ENCODE peak calls at places on chromosome 22, in five cellular contexts. One of them, this sample, is unnamed. For H3K4me1, the result is how much of the 10 kb centered on the place peaks cover.

GRCh38 chr22:38021201-38021600 is 36.0 kb upstream of the PICK1 start:
- DNase-seq in heart left ventricle: no peak
- DNase-seq in OCI-LY7: no peak
- DNase-seq in SJSA1: no peak
- DNase-seq in pancreas: no peak
- DNase-seq in this sample: no peak

GRCh38 chr22:30940655-30941362 is 27.8 kb downstream of the MORC2 start:
- DNase-seq in heart left ventricle: no peak
- DNase-seq in OCI-LY7: no peak
- DNase-seq in SJSA1: no peak
- DNase-seq in pancreas: no peak
- DNase-seq in this sample: no peak

GRCh38 chr22:27850000-27850465 is 48.5 kb upstream of the MN1 start:
- DNase-seq in heart left ventricle: peak
- DNase-seq in OCI-LY7: no peak
- DNase-seq in SJSA1: no peak
- DNase-seq in pancreas: no peak
- DNase-seq in this sample: no peak

GRCh38 chr22:39474351-39474991 is 17.7 kb downstream of the MGAT3 start:
- DNase-seq in heart left ventricle: no peak
- DNase-seq in OCI-LY7: no peak
- DNase-seq in SJSA1: peak
- DNase-seq in pancreas: no peak
- DNase-seq in this sample: no peak

GRCh38 chr22:33806191-33806590 is 114.1 kb downstream of the LARGE1 start:
- DNase-seq in heart left ventricle: no peak
- DNase-seq in OCI-LY7: peak
- DNase-seq in SJSA1: no peak
- DNase-seq in pancreas: no peak
- DNase-seq in this sample: no peak

GRCh38 chr22:27994481-27995331 is 75.7 kb upstream of the PITPNB start:
- DNase-seq in heart left ventricle: no peak
- DNase-seq in OCI-LY7: no peak
- DNase-seq in SJSA1: no peak
- DNase-seq in pancreas: peak
- DNase-seq in this sample: no peak

GRCh38 chr22:30609260-30610185 is 2.5 kb downstream of the TCN2 start:
- DNase-seq in heart left ventricle: peak
- DNase-seq in OCI-LY7: no peak
- DNase-seq in SJSA1: peak
- DNase-seq in pancreas: no peak
- DNase-seq in this sample: no peak

GRCh38 chr22:31561238-31561887 is 65.0 kb downstream of the SFI1 start:
- DNase-seq in heart left ventricle: peak
- DNase-seq in OCI-LY7: peak
- DNase-seq in SJSA1: peak
- DNase-seq in pancreas: peak
- DNase-seq in this sample: peak

GRCh38 chr22:29641052-29641780 is 37.8 kb downstream of the NF2 start:
- DNase-seq in heart left ventricle: no peak
- DNase-seq in OCI-LY7: no peak
- DNase-seq in SJSA1: no peak
- DNase-seq in pancreas: no peak
- DNase-seq in this sample: no peak

GRCh38 chr22:30274061-30274812 is 7.6 kb upstream of the OSM start:
- DNase-seq in heart left ventricle: no peak
- DNase-seq in OCI-LY7: no peak
- DNase-seq in SJSA1: no peak
- DNase-seq in pancreas: no peak
- DNase-seq in this sample: no peak

GRCh38 chr22:49344196-49344595 is 483.5 kb downstream of the BRD1 start:
- DNase-seq in heart left ventricle: no peak
- DNase-seq in OCI-LY7: no peak
- DNase-seq in SJSA1: no peak
- DNase-seq in pancreas: no peak
- DNase-seq in this sample: no peak

GRCh38 chr22:39128508-39128907 is 24.0 kb downstream of the CBX7 start:
- DNase-seq in heart left ventricle: no peak
- DNase-seq in OCI-LY7: no peak
- DNase-seq in SJSA1: no peak
- DNase-seq in pancreas: no peak
- DNase-seq in this sample: no peak

GRCh38 chr22:41544671-41545476 is 604 bp upstream of the POLR3H start:
- DNase-seq in heart left ventricle: no peak
- DNase-seq in OCI-LY7: no peak
- DNase-seq in SJSA1: no peak
- DNase-seq in pancreas: no peak
- DNase-seq in this sample: no peak

GRCh38 chr22:29580200-29580810 is 608 bp downstream of the NIPSNAP1 start:
- DNase-seq in heart left ventricle: no peak
- DNase-seq in OCI-LY7: peak
- DNase-seq in SJSA1: no peak
- DNase-seq in pancreas: peak
- DNase-seq in this sample: no peak

GRCh38 chr22:32649515-32650200 is 151.8 kb upstream of the TIMP3 start:
- DNase-seq in heart left ventricle: no peak
- DNase-seq in OCI-LY7: no peak
- DNase-seq in SJSA1: peak
- DNase-seq in pancreas: no peak
- DNase-seq in this sample: peak

GRCh38 chr22:49404576-49405199 is 423.0 kb downstream of the BRD1 start:
- DNase-seq in heart left ventricle: no peak
- DNase-seq in OCI-LY7: no peak
- DNase-seq in SJSA1: no peak
- DNase-seq in pancreas: peak
- DNase-seq in this sample: no peak

GRCh38 chr22:27022741-27023373 is 365.5 kb downstream of the MIAT start:
- DNase-seq in heart left ventricle: no peak
- DNase-seq in OCI-LY7: no peak
- DNase-seq in SJSA1: no peak
- DNase-seq in pancreas: no peak
- DNase-seq in this sample: no peak

GRCh38 chr22:39351689-39352214 is 2.0 kb downstream of the SYNGR1 start:
- DNase-seq in heart left ventricle: no peak
- DNase-seq in OCI-LY7: peak
- DNase-seq in SJSA1: peak
- DNase-seq in pancreas: no peak
- DNase-seq in this sample: no peak

DNA sequence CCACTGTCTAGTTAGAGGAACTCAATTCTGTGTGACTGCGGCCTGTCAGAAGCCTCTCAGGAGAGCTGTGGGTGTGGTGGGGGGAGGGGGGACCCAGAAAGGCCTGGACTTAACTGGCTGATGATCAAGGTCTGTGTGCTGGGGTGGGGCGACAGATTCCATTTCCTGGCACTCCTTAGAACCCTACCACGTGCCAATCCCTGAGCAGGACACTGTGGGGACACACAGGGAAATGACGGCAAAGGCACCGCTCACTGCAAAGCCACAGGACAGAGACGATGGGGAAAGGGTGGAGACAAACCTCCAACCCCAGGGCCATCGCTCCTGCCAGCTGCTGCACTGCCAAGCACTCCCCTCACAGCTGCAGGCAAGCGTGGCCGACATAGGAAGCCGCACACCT is 58.4 kb upstream of the BID start:
- DNase-seq in heart left ventricle: no peak
- DNase-seq in OCI-LY7: no peak
- DNase-seq in SJSA1: no peak
- DNase-seq in pancreas: no peak
- DNase-seq in this sample: no peak
- H3K4me1 ChIP-seq in heart left ventricle: under half
- H3K4me1 ChIP-seq in OCI-LY7: under half
- H3K4me1 ChIP-seq in SJSA1: under half
- H3K4me1 ChIP-seq in pancreas: under half
- H3K4me1 ChIP-seq in this sample: under half

DNA sequence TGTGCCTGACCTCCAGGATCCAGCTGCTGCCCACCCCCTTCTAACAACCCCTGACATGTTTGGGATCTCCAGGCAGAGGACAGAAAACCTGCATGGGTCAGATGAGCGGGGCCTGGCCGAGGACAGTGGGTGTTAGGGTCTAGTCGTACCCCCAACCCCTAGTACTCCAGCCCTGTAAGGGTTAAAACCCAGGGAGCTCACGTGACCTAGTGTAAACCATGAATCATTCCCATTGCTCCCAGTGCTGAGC is 89.1 kb upstream of the CRYBB3 start:
- DNase-seq in heart left ventricle: no peak
- DNase-seq in OCI-LY7: no peak
- DNase-seq in SJSA1: peak
- DNase-seq in pancreas: no peak
- DNase-seq in this sample: no peak
- H3K4me3 ChIP-seq in heart left ventricle: peak
- H3K4me3 ChIP-seq in OCI-LY7: no peak
- H3K4me3 ChIP-seq in SJSA1: no peak
- H3K4me3 ChIP-seq in pancreas: peak
- H3K4me3 ChIP-seq in this sample: peak

GRCh38 chr22:45538284-45538683 is 35.6 kb downstream of the FBLN1 start:
- DNase-seq in heart left ventricle: no peak
- DNase-seq in OCI-LY7: no peak
- DNase-seq in SJSA1: no peak
- DNase-seq in pancreas: no peak
- DNase-seq in this sample: no peak
- H3K27ac ChIP-seq in heart left ventricle: peak
- H3K27ac ChIP-seq in OCI-LY7: no peak
- H3K27ac ChIP-seq in SJSA1: no peak
- H3K27ac ChIP-seq in pancreas: no peak
- H3K27ac ChIP-seq in this sample: peak

GRCh38 chr22:46094676-46095075 is 55.6 kb upstream of the PPARA start:
- DNase-seq in heart left ventricle: no peak
- DNase-seq in OCI-LY7: no peak
- DNase-seq in SJSA1: no peak
- DNase-seq in pancreas: no peak
- DNase-seq in this sample: no peak

GRCh38 chr22:46096051-46096450 is 54.3 kb upstream of the PPARA start:
- DNase-seq in heart left ventricle: no peak
- DNase-seq in OCI-LY7: no peak
- DNase-seq in SJSA1: no peak
- DNase-seq in pancreas: no peak
- DNase-seq in this sample: no peak

GRCh38 chr22:46098525-46099475 is 51.5 kb upstream of the PPARA start:
- DNase-seq in heart left ventricle: no peak
- DNase-seq in OCI-LY7: no peak
- DNase-seq in SJSA1: no peak
- DNase-seq in pancreas: no peak
- DNase-seq in this sample: no peak

GRCh38 chr22:46097268-46097900 is 52.9 kb upstream of the PPARA start:
- DNase-seq in heart left ventricle: no peak
- DNase-seq in OCI-LY7: no peak
- DNase-seq in SJSA1: no peak
- DNase-seq in pancreas: no peak
- DNase-seq in this sample: no peak

GRCh38 chr22:46096706-46097230 is 53.6 kb upstream of the PPARA start:
- DNase-seq in heart left ventricle: no peak
- DNase-seq in OCI-LY7: no peak
- DNase-seq in SJSA1: no peak
- DNase-seq in pancreas: no peak
- DNase-seq in this sample: no peak
- H3K4me1 ChIP-seq in heart left ventricle: half or more
- H3K4me1 ChIP-seq in OCI-LY7: under half
- H3K4me1 ChIP-seq in SJSA1: under half
- H3K4me1 ChIP-seq in pancreas: under half
- H3K4me1 ChIP-seq in this sample: under half

GRCh38 chr22:25066861-25067435 is 114.4 kb downstream of the KIAA1671 start:
- DNase-seq in heart left ventricle: no peak
- DNase-seq in OCI-LY7: no peak
- DNase-seq in SJSA1: no peak
- DNase-seq in pancreas: no peak
- DNase-seq in this sample: no peak

GRCh38 chr22:25069426-25069757 is 116.9 kb downstream of the KIAA1671 start:
- DNase-seq in heart left ventricle: no peak
- DNase-seq in OCI-LY7: no peak
- DNase-seq in SJSA1: no peak
- DNase-seq in pancreas: no peak
- DNase-seq in this sample: no peak

GRCh38 chr22:25067851-25068421 is 115.4 kb downstream of the KIAA1671 start:
- DNase-seq in heart left ventricle: no peak
- DNase-seq in OCI-LY7: no peak
- DNase-seq in SJSA1: no peak
- DNase-seq in pancreas: no peak
- DNase-seq in this sample: peak

GRCh38 chr22:25069758-25070461 is 117.4 kb downstream of the KIAA1671 start:
- DNase-seq in heart left ventricle: no peak
- DNase-seq in OCI-LY7: no peak
- DNase-seq in SJSA1: no peak
- DNase-seq in pancreas: no peak
- DNase-seq in this sample: no peak

DNA sequence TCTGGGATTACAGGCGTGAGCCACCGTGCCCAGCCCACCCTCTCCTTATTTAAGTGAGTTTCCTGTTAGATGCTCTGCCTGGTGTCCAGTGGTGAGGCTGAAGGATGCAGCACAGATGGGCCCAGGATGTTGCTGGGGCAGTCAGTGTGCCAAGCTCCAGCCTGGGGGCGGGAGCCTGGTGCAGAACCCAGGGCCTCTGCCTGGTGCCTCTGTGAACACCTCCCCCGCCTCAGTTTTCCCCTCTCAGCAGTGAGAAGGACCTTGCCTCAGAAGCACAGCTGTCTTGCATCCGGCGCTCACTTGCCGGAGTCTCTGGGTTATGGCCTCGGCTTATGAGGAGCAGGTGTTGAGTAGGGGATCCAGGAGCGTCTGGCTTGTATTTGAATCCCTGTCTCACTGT is 116.2 kb downstream of the KIAA1671 start:
- DNase-seq in heart left ventricle: no peak
- DNase-seq in OCI-LY7: no peak
- DNase-seq in SJSA1: no peak
- DNase-seq in pancreas: no peak
- DNase-seq in this sample: no peak
- H3K4me3 ChIP-seq in heart left ventricle: no peak
- H3K4me3 ChIP-seq in OCI-LY7: no peak
- H3K4me3 ChIP-seq in SJSA1: no peak
- H3K4me3 ChIP-seq in pancreas: no peak
- H3K4me3 ChIP-seq in this sample: peak

GRCh38 chr22:35624547-35624946 is 7.4 kb upstream of the MB start:
- DNase-seq in heart left ventricle: no peak
- DNase-seq in OCI-LY7: no peak
- DNase-seq in SJSA1: no peak
- DNase-seq in pancreas: no peak
- DNase-seq in this sample: no peak
- H3K27ac ChIP-seq in heart left ventricle: no peak
- H3K27ac ChIP-seq in OCI-LY7: no peak
- H3K27ac ChIP-seq in SJSA1: no peak
- H3K27ac ChIP-seq in pancreas: no peak
- H3K27ac ChIP-seq in this sample: no peak

GRCh38 chr22:36835903-36836302 is 19.1 kb upstream of the PVALB start:
- DNase-seq in heart left ventricle: no peak
- DNase-seq in OCI-LY7: no peak
- DNase-seq in SJSA1: no peak
- DNase-seq in pancreas: no peak
- DNase-seq in this sample: no peak
- H3K4me1 ChIP-seq in heart left ventricle: under half
- H3K4me1 ChIP-seq in OCI-LY7: under half
- H3K4me1 ChIP-seq in SJSA1: under half
- H3K4me1 ChIP-seq in pancreas: under half
- H3K4me1 ChIP-seq in this sample: under half

GRCh38 chr22:22822106-22822505 is 65.5 kb upstream of the IGLL5 start:
- DNase-seq in heart left ventricle: no peak
- DNase-seq in OCI-LY7: no peak
- DNase-seq in SJSA1: no peak
- DNase-seq in pancreas: no peak
- DNase-seq in this sample: no peak
- H3K4me3 ChIP-seq in heart left ventricle: no peak
- H3K4me3 ChIP-seq in OCI-LY7: peak
- H3K4me3 ChIP-seq in SJSA1: no peak
- H3K4me3 ChIP-seq in pancreas: no peak
- H3K4me3 ChIP-seq in this sample: no peak